ENCODE peak calls at places on chromosome 2, in seven cellular contexts. I, Z, L, W, C, J and K are unnamed samples.

GRCh38 chr2:11692966-11693521 is 23.0 kb upstream of the NTSR2 start:
- DNase-seq in I (no peak), L (peak; percentile 80), W (peak; percentile 70), J (peak; percentile 69), Z (peak; percentile 71), C (peak; percentile 57), K (peak; percentile 51)

GRCh38 chr2:163467206-163467605 is 268.6 kb downstream of the FIGN start:
- DNase-seq in Z (no peak), C (no peak), I (peak; percentile 4), J (peak; percentile 62), W (peak; percentile 40), L (no peak), K (no peak)

GRCh38 chr2:213145723-213146242 is 5.6 kb downstream of the IKZF2 start:
- DNase-seq in Z (no peak), J (no peak), W (no peak), C (no peak), L (no peak), I (no peak), K (no peak)

GRCh38 chr2:64399521-64399920 is 54.4 kb upstream of the LGALSL start:
- DNase-seq in I (no peak), W (no peak), Z (no peak), L (no peak), J (no peak), C (no peak), K (no peak)

GRCh38 chr2:227509824-227510619 is 38.1 kb downstream of the AGFG1 start:
- DNase-seq in C (peak; percentile 90), J (no peak), W (no peak), L (no peak), Z (no peak), I (peak; percentile 36), K (peak; percentile 58)

GRCh38 chr2:70779911-70780580 is 10.4 kb downstream of the FIGLA start:
- DNase-seq in Z (no peak), I (peak; percentile 56), W (no peak), J (no peak), L (no peak), C (peak; percentile 46), K (peak; percentile 55)

GRCh38 chr2:227871375-227871788 is at the start of gene DAW1:
- DNase-seq in Z (no peak), C (no peak), I (peak; percentile 54), W (peak; percentile 89), J (peak; percentile 67), L (peak; percentile 85), K (no peak)

GRCh38 chr2:234879671-234880455 is 72.0 kb upstream of the SH3BP4 start:
- DNase-seq in J (no peak), W (no peak), L (no peak), C (peak; percentile 49), I (peak; percentile 99), Z (no peak), K (peak; percentile 62)

GRCh38 chr2:222805591-222806304 is 55.1 kb upstream of the ACSL3 start:
- DNase-seq in W (peak; percentile 45), C (peak; percentile 68), I (no peak), Z (no peak), J (no peak), L (peak; percentile 32), K (peak; percentile 77)

GRCh38 chr2:45264227-45265225 is 255.3 kb upstream of the SIX2 start:
- DNase-seq in J (no peak), W (no peak), Z (no peak), I (no peak), C (peak; percentile 19), L (no peak), K (no peak)

GRCh38 chr2:226905718-226906438 is 70.0 kb downstream of the RHBDD1 start:
- DNase-seq in Z (no peak), L (no peak), I (no peak), C (no peak), J (no peak), W (no peak), K (no peak)

GRCh38 chr2:237717366-237718276 is 81.0 kb upstream of the RBM44 start:
- DNase-seq in Z (no peak), I (no peak), L (no peak), C (peak; percentile 64), J (no peak), W (no peak), K (peak; percentile 48)

GRCh38 chr2:233745073-233745755 is 14.9 kb upstream of the UGT1A1 start:
- DNase-seq in L (no peak), I (no peak), Z (no peak), J (no peak), W (no peak), C (no peak), K (no peak)

GRCh38 chr2:212451786-212452200 is 86.8 kb downstream of the ERBB4 start:
- DNase-seq in L (peak; percentile 35), W (no peak), Z (no peak), I (peak; percentile 89), C (peak; percentile 72), J (no peak), K (peak; percentile 93)

GRCh38 chr2:225002039-225002655 is 40.1 kb downstream of the DOCK10 start:
- DNase-seq in W (no peak), L (peak; percentile 61), J (no peak), I (peak; percentile 48), Z (no peak), C (peak; percentile 61), K (no peak)

GRCh38 chr2:48113767-48114166 is 207.5 kb upstream of the FBXO11 start:
- DNase-seq in Z (no peak), W (no peak), C (no peak), I (no peak), J (no peak), L (no peak), K (no peak)

GRCh38 chr2:47073641-47074040 is 81.5 kb downstream of the STPG4 start:
- DNase-seq in W (peak; percentile 61), L (no peak), I (no peak), J (no peak), Z (no peak), C (no peak), K (peak; percentile 18)
- H3K4me1 ChIP-seq in W (peaks cover 27% of the 10 kb centered on the region), L (peaks cover 23% of the 10 kb centered on the region), I (peaks cover 70% of the 10 kb centered on the region), J (peaks cover 49% of the 10 kb centered on the region), Z (peaks cover 71% of the 10 kb centered on the region), C (peaks cover 61% of the 10 kb centered on the region), K (peaks cover 18% of the 10 kb centered on the region)

GRCh38 chr2:38613849-38614213 is 11.1 kb upstream of the HNRNPLL start:
- DNase-seq in W (no peak), J (no peak), I (no peak), L (no peak), C (no peak), Z (no peak), K (no peak)

GRCh38 chr2:38610851-38611801 is 8.4 kb upstream of the HNRNPLL start:
- DNase-seq in J (no peak), L (no peak), C (peak; percentile 78), W (no peak), I (peak; percentile 63), Z (no peak), K (peak; percentile 72)

GRCh38 chr2:38613126-38613848 is 10.6 kb upstream of the HNRNPLL start:
- DNase-seq in Z (no peak), I (no peak), J (no peak), C (no peak), W (no peak), L (no peak), K (no peak)

GRCh38 chr2:38619458-38620164 is 16.9 kb upstream of the HNRNPLL start:
- DNase-seq in C (peak; percentile 35), L (no peak), Z (no peak), J (no peak), W (no peak), I (no peak), K (no peak)

DNA sequence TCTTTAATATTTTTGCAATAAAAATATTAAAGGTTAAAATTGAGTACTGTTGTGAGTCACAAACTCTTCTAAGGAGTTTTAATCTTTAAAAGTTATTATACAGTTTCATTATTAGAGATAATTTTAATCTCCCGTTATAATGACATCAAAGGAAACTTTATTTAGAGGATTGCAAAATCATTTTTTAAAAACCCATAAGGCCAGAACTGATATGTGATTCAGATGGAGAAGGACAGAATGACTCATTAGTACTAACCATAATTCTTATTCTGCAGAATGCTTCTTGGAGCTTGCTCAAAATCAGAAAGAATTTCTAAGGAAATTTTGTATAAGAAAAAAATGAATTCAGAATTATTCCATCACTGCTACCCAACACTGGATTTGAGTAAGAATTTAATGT is 12.5 kb upstream of the HNRNPLL start:
- DNase-seq in C (peak; percentile 41), Z (no peak), J (no peak), W (no peak), L (no peak), I (peak; percentile 54), K (peak; percentile 35)
- H3K27ac ChIP-seq in C (no peak overlapping the region), Z (no peak overlapping the region), J (no peak overlapping the region), W (no peak overlapping the region), L (no peak overlapping the region), I (no peak overlapping the region), K (no peak overlapping the region)

DNA sequence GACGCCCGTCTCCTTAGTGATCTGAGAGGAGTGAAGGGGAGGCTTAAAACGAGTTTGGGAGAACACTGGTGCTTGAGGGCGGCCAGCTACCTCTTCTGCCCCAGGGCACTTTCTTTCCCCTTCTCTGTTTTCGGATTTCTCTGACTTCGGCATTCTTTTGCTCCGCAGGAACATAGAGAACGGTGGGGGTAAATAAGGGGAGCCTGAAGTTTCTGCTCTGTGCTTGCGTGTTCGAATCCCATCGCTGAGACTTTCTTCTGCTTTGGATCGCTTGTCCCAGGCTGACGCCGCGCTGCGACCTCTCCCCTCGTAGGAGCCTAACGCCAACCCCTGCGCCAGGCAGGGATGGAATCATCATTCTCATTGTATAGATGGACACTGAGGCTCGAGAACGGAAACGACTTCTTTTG is 3.0 kb upstream of the DLX2 start:
- DNase-seq in L (no peak), C (no peak), W (no peak), Z (no peak), J (no peak), I (no peak), K (no peak)
- H3K4me1 ChIP-seq in L (peaks cover 6% of the 10 kb centered on the region), C (peaks cover 29% of the 10 kb centered on the region), W (peaks cover 8% of the 10 kb centered on the region), Z (peaks cover 31% of the 10 kb centered on the region), J (peaks cover 35% of the 10 kb centered on the region), I (peaks cover 24% of the 10 kb centered on the region), K (peaks cover 6% of the 10 kb centered on the region)

DNA sequence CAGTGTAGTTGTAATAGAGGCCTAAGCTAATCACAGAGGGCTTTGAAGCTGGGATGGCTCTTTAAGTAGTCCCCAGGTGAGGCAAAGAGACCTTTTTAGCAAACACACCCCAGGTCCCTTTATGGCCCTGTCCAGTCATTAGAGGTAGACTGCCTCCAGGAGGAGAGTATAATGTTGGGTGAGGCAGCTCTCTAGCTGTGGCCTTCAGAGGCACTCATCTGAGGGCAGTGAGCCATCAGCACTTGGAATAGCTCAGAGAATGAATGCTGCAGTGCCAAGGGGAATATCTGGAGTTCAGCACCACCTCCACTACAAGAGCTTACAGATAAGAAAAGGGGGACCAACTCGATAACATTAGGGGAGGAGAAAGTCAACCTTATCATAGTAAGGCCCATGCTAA is 52.8 kb downstream of the UNC80 start:
- DNase-seq in W (no peak), L (peak; percentile 29), C (no peak), I (no peak), Z (no peak), J (no peak), K (no peak)
- H3K27ac ChIP-seq in W (no peak overlapping the region), L (no peak overlapping the region), C (no peak overlapping the region), I (no peak overlapping the region), Z (no peak overlapping the region), J (no peak overlapping the region), K (no peak overlapping the region)

GRCh38 chr2:201964631-201965206 is 68.9 kb upstream of the FZD7 start:
- DNase-seq in L (no peak), I (peak; percentile 45), C (no peak), J (no peak), Z (no peak), W (no peak), K (no peak)
- H3K4me1 ChIP-seq in L (no peaks in the 10 kb centered on the region), I (no peaks in the 10 kb centered on the region), C (no peaks in the 10 kb centered on the region), J (no peaks in the 10 kb centered on the region), Z (no peaks in the 10 kb centered on the region), W (no peaks in the 10 kb centered on the region), K (no peaks in the 10 kb centered on the region)